ENCODE peak calls at places on chromosome 3, in seven cellular contexts. V is hepatocyte, T is EH, L is NCI-H2171 treated with DMSO at 0.1 percent for 48 hours, B is left ventricle myocardium inferior, J is GM12892, Y is substantia nigra. P is an unnamed sample.

GRCh38 chr3:45560270-45561020 is 34.1 kb upstream of the LIMD1 start:
- DNase-seq in V (no peak), L (no peak), Y (no peak), J (no peak), B (peak; percentile 83), T (no peak), P (no peak)

GRCh38 chr3:67646586-67647234 is 7.7 kb downstream of the SUCLG2 start:
- DNase-seq in J (no peak), T (peak; percentile 26), V (no peak), B (no peak), Y (no peak), L (no peak), P (peak; percentile 84)

GRCh38 chr3:169760479-169760878 is 4.4 kb downstream of the TERC start:
- DNase-seq in B (no peak), Y (no peak), L (no peak), V (no peak), T (peak; percentile 70), J (no peak), P (no peak)

GRCh38 chr3:161314836-161315391 is 56.4 kb downstream of the SPTSSB start:
- DNase-seq in Y (no peak), B (no peak), T (peak; percentile 9), L (no peak), J (no peak), V (no peak), P (no peak)

GRCh38 chr3:102415553-102415952 is 19.3 kb upstream of the ZPLD1 start:
- DNase-seq in Y (no peak), V (no peak), J (no peak), T (no peak), L (no peak), B (no peak), P (no peak)

GRCh38 chr3:134748698-134749097 is 46.4 kb upstream of the EPHB1 start:
- DNase-seq in L (no peak), J (no peak), T (no peak), V (no peak), B (no peak), Y (no peak), P (no peak)

GRCh38 chr3:129827765-129828164 is 65.7 kb downstream of the TMCC1 start:
- DNase-seq in B (no peak), V (no peak), T (no peak), J (no peak), Y (no peak), L (no peak), P (no peak)

GRCh38 chr3:114022145-114022544 is 34.2 kb downstream of the CCDC191 start:
- DNase-seq in Y (no peak), T (peak; percentile 33), B (no peak), V (no peak), L (no peak), J (no peak), P (no peak)

GRCh38 chr3:197697355-197697754 is 39.3 kb downstream of the RUBCN start:
- DNase-seq in J (no peak), B (no peak), L (no peak), V (no peak), T (no peak), Y (no peak), P (no peak)

GRCh38 chr3:141204343-141204742 is 27.3 kb upstream of the PXYLP1 start:
- DNase-seq in L (no peak), J (no peak), Y (no peak), T (no peak), V (no peak), B (no peak), P (no peak)

GRCh38 chr3:78728406-78729145 is 1039.2 kb downstream of the ROBO1 start:
- DNase-seq in T (peak; percentile 47), V (peak; percentile 64), Y (peak; percentile 33), B (peak; percentile 73), L (peak; percentile 81), J (no peak), P (no peak)

GRCh38 chr3:187066228-187066995 is 72.9 kb downstream of the RPL39L start:
- DNase-seq in T (peak; percentile 30), V (peak; percentile 46), B (no peak), L (peak; percentile 90), Y (no peak), J (no peak), P (no peak)

GRCh38 chr3:123028233-123028828 is 768 bp upstream of the SEMA5B start:
- DNase-seq in V (peak; percentile 75), B (no peak), Y (no peak), J (peak; percentile 38), T (peak; percentile 73), L (peak; percentile 92), P (peak; percentile 35)

GRCh38 chr3:72134989-72135451 is 350.1 kb upstream of the PROK2 start:
- DNase-seq in L (no peak), Y (no peak), B (no peak), V (no peak), T (no peak), J (no peak), P (no peak)

GRCh38 chr3:123044981-123045763 is 17.6 kb upstream of the SEMA5B start:
- DNase-seq in L (no peak), T (peak; percentile 14), B (no peak), V (no peak), Y (no peak), J (no peak), P (no peak)

GRCh38 chr3:101195951-101196713 is 124.2 kb downstream of the IMPG2 start:
- DNase-seq in V (peak; percentile 72), J (no peak), Y (no peak), L (peak; percentile 34), B (no peak), T (peak; percentile 78), P (no peak)

GRCh38 chr3:193851416-193851815 is 258.4 kb downstream of the OPA1 start:
- DNase-seq in B (no peak), J (no peak), T (no peak), V (no peak), Y (no peak), L (no peak), P (no peak)

GRCh38 chr3:121989943-121990342 is 32.1 kb downstream of the ILDR1 start:
- DNase-seq in J (no peak), Y (no peak), L (no peak), B (no peak), T (no peak), V (peak; percentile 47), P (no peak)

GRCh38 chr3:190340071-190340470 is 17.8 kb upstream of the CLDN1 start:
- DNase-seq in V (no peak), L (no peak), B (no peak), Y (no peak), T (peak; percentile 46), J (no peak), P (no peak)

GRCh38 chr3:128875556-128876120 is 3.8 kb upstream of the ACAD9 start:
- DNase-seq in T (peak; percentile 42), Y (no peak), L (peak; percentile 9), J (no peak), B (peak; percentile 28), V (peak; percentile 41), P (no peak)

GRCh38 chr3:65485826-65486592 is 552.7 kb downstream of the MAGI1 start:
- DNase-seq in Y (no peak), J (no peak), V (no peak), L (no peak), B (no peak), T (peak; percentile 32), P (no peak)

GRCh38 chr3:24550588-24550987 is 55.9 kb upstream of the THRB start:
- DNase-seq in T (no peak), V (no peak), Y (no peak), B (no peak), J (no peak), L (no peak), P (no peak)

GRCh38 chr3:197132916-197133530 is 103.4 kb upstream of the MELTF start:
- DNase-seq in Y (no peak), T (peak; percentile 40), J (no peak), B (no peak), V (no peak), L (peak; percentile 15), P (no peak)

GRCh38 chr3:65548848-65549625 is 489.7 kb downstream of the MAGI1 start:
- DNase-seq in Y (no peak), J (no peak), L (no peak), V (peak; percentile 45), B (peak; percentile 45), T (peak; percentile 46), P (no peak)